ENCODE peak calls at places on chromosomes 1 and 21, in eight cellular contexts. O, Z, L, R, H, Q, E and F are unnamed samples.

GRCh38 chr1:17463991-17464390 is 24.5 kb upstream of the RCC2 start:
- DNase-seq in O (no peak), Z (no peak), L (no peak), R (no peak), H (no peak), Q (no peak), E (no peak), F (no peak)

GRCh38 chr1:87897486-87897885 is 568.8 kb downstream of the LMO4 start:
- DNase-seq in O (no peak), Z (no peak), L (no peak), R (no peak), H (no peak), Q (no peak), E (no peak), F (no peak)

GRCh38 chr1:54243022-54243421 is 43.1 kb downstream of the MRPL37 start:
- DNase-seq in O (no peak), Z (no peak), L (no peak), R (no peak), H (no peak), Q (no peak), E (no peak), F (no peak)

GRCh38 chr1:7399514-7400125 is 371.5 kb upstream of the VAMP3 start:
- DNase-seq in O (no peak), Z (no peak), L (no peak), R (no peak), H (no peak), Q (no peak), E (no peak), F (no peak)

GRCh38 chr1:108746382-108747127 is at the start of gene STXBP3:
- DNase-seq in O (peak), Z (peak), L (peak), R (peak), H (peak), Q (peak), E (peak), F (peak)

GRCh38 chr21:43321611-43322010 is 105.3 kb downstream of the SIK1 start:
- DNase-seq in O (no peak), Z (no peak), L (no peak), R (no peak), H (no peak), Q (no peak), E (no peak), F (no peak)

GRCh38 chr1:36342426-36343185 is 19.2 kb upstream of the EVA1B start:
- DNase-seq in O (no peak), Z (peak), L (peak), R (no peak), H (peak), Q (peak), E (no peak), F (no peak)

GRCh38 chr1:204286841-204287387 is 72.8 kb downstream of the PLEKHA6 start:
- DNase-seq in O (no peak), Z (no peak), L (no peak), R (no peak), H (no peak), Q (peak), E (peak), F (no peak)

GRCh38 chr1:156383023-156383422 is 14.0 kb downstream of the RHBG start:
- DNase-seq in O (peak), Z (peak), L (peak), R (no peak), H (peak), Q (peak), E (peak), F (peak)

GRCh38 chr1:39816431-39817090 is 27.9 kb upstream of the BMP8B start:
- DNase-seq in O (peak), Z (peak), L (peak), R (no peak), H (peak), Q (peak), E (peak), F (peak)

GRCh38 chr21:46509760-46510159 is 51.1 kb downstream of the DIP2A start:
- DNase-seq in O (peak), Z (no peak), L (no peak), R (no peak), H (no peak), Q (no peak), E (peak), F (no peak)

GRCh38 chr1:156149374-156150106 is 3.8 kb upstream of the SEMA4A start:
- DNase-seq in O (no peak), Z (peak), L (peak), R (no peak), H (no peak), Q (peak), E (no peak), F (peak)

GRCh38 chr1:31657972-31658510 is 13.4 kb upstream of the PEF1 start:
- DNase-seq in O (no peak), Z (no peak), L (peak), R (no peak), H (no peak), Q (no peak), E (no peak), F (no peak)

GRCh38 chr1:151165738-151166505 is at the start of the genes LYSMD1 and SCNM1:
- DNase-seq in O (peak), Z (peak), L (peak), R (no peak), H (peak), Q (peak), E (peak), F (peak)

GRCh38 chr1:51300270-51300669 is 30.1 kb downstream of the TTC39A start:
- DNase-seq in O (no peak), Z (no peak), L (no peak), R (no peak), H (no peak), Q (no peak), E (no peak), F (no peak)

GRCh38 chr1:61269648-61270047 is 187.3 kb downstream of the NFIA start:
- DNase-seq in O (no peak), Z (no peak), L (no peak), R (no peak), H (no peak), Q (peak), E (no peak), F (no peak)

GRCh38 chr1:27106561-27107323 is 48.2 kb downstream of the SLC9A1 start:
- DNase-seq in O (no peak), Z (no peak), L (peak), R (no peak), H (peak), Q (no peak), E (no peak), F (no peak)

GRCh38 chr1:236282159-236282716 is 480 bp upstream of the ERO1B start:
- DNase-seq in O (no peak), Z (no peak), L (no peak), R (no peak), H (no peak), Q (no peak), E (no peak), F (no peak)

GRCh38 chr1:53317651-53318539 is 10.0 kb downstream of the LRP8 start:
- DNase-seq in O (no peak), Z (no peak), L (peak), R (no peak), H (no peak), Q (no peak), E (no peak), F (no peak)

GRCh38 chr1:237300642-237301041 is 258.7 kb downstream of the RYR2 start:
- DNase-seq in O (no peak), Z (no peak), L (no peak), R (no peak), H (no peak), Q (no peak), E (no peak), F (no peak)

GRCh38 chr1:26959722-26960624 is at the start of gene KDF1:
- DNase-seq in O (no peak), Z (peak), L (peak), R (no peak), H (no peak), Q (peak), E (peak), F (no peak)

GRCh38 chr1:114015075-114015474 is 35.8 kb downstream of the OLFML3 start:
- DNase-seq in O (no peak), Z (no peak), L (no peak), R (no peak), H (no peak), Q (no peak), E (no peak), F (no peak)

GRCh38 chr21:45974073-45975016 is 7.2 kb upstream of the COL6A1 start:
- DNase-seq in O (no peak), Z (peak), L (peak), R (no peak), H (peak), Q (peak), E (no peak), F (peak)

GRCh38 chr1:83546863-83547262 is 452.1 kb downstream of the TTLL7 start:
- DNase-seq in O (no peak), Z (no peak), L (no peak), R (no peak), H (no peak), Q (no peak), E (no peak), F (no peak)

GRCh38 chr1:27392096-27392777 is at the start of gene GPR3:
- DNase-seq in O (peak), Z (peak), L (peak), R (no peak), H (peak), Q (peak), E (peak), F (peak)

GRCh38 chr1:212218911-212219310 is 66.3 kb upstream of the PPP2R5A start:
- DNase-seq in O (no peak), Z (no peak), L (no peak), R (no peak), H (peak), Q (no peak), E (no peak), F (peak)

GRCh38 chr1:88061106-88061829 is 622.8 kb upstream of the PKN2 start:
- DNase-seq in O (peak), Z (peak), L (no peak), R (no peak), H (no peak), Q (peak), E (peak), F (no peak)

GRCh38 chr1:116945421-116945820 is 35.7 kb downstream of the PTGFRN start:
- DNase-seq in O (no peak), Z (no peak), L (no peak), R (no peak), H (no peak), Q (no peak), E (no peak), F (no peak)

GRCh38 chr1:31122779-31123178 is 57.3 kb upstream of the PUM1 start:
- DNase-seq in O (no peak), Z (no peak), L (no peak), R (no peak), H (no peak), Q (no peak), E (no peak), F (no peak)

GRCh38 chr1:187236676-187237075 is 407.9 kb downstream of the PLA2G4A start:
- DNase-seq in O (no peak), Z (no peak), L (no peak), R (no peak), H (no peak), Q (no peak), E (no peak), F (no peak)

GRCh38 chr1:172976222-172977041 is 74.3 kb downstream of the TNFSF18 start:
- DNase-seq in O (peak), Z (no peak), L (no peak), R (no peak), H (no peak), Q (no peak), E (peak), F (no peak)

GRCh38 chr1:27528701-27529637 is 39.0 kb upstream of the WASF2 start:
- DNase-seq in O (no peak), Z (peak), L (no peak), R (no peak), H (no peak), Q (no peak), E (peak), F (no peak)

GRCh38 chr1:237748192-237748591 is 142.5 kb downstream of the ZP4 start:
- DNase-seq in O (no peak), Z (no peak), L (no peak), R (no peak), H (no peak), Q (peak), E (no peak), F (no peak)

GRCh38 chr1:248828845-248829244 is 3.1 kb upstream of the SH3BP5L start:
- DNase-seq in O (peak), Z (no peak), L (no peak), R (no peak), H (no peak), Q (peak), E (no peak), F (no peak)

GRCh38 chr1:29593601-29594382 is 357.5 kb downstream of the PTPRU start:
- DNase-seq in O (no peak), Z (no peak), L (no peak), R (no peak), H (no peak), Q (no peak), E (no peak), F (no peak)

GRCh38 chr1:2194319-2194897 is at the start of gene FAAP20:
- DNase-seq in O (peak), Z (peak), L (no peak), R (no peak), H (peak), Q (peak), E (peak), F (peak)

GRCh38 chr1:172966844-172967540 is 83.7 kb downstream of the TNFSF18 start:
- DNase-seq in O (no peak), Z (no peak), L (no peak), R (no peak), H (peak), Q (no peak), E (no peak), F (no peak)

GRCh38 chr1:21536223-21536622 is 27.0 kb downstream of the ALPL start:
- DNase-seq in O (no peak), Z (no peak), L (no peak), R (no peak), H (no peak), Q (no peak), E (no peak), F (no peak)

GRCh38 chr1:21539933-21540332 is 30.7 kb downstream of the ALPL start:
- DNase-seq in O (peak), Z (peak), L (no peak), R (no peak), H (no peak), Q (peak), E (peak), F (no peak)

GRCh38 chr1:21537511-21537931 is 28.3 kb downstream of the ALPL start:
- DNase-seq in O (peak), Z (peak), L (peak), R (no peak), H (no peak), Q (no peak), E (no peak), F (no peak)

GRCh38 chr1:21541330-21541729 is 32.1 kb downstream of the ALPL start:
- DNase-seq in O (no peak), Z (no peak), L (no peak), R (no peak), H (no peak), Q (no peak), E (no peak), F (no peak)

DNA sequence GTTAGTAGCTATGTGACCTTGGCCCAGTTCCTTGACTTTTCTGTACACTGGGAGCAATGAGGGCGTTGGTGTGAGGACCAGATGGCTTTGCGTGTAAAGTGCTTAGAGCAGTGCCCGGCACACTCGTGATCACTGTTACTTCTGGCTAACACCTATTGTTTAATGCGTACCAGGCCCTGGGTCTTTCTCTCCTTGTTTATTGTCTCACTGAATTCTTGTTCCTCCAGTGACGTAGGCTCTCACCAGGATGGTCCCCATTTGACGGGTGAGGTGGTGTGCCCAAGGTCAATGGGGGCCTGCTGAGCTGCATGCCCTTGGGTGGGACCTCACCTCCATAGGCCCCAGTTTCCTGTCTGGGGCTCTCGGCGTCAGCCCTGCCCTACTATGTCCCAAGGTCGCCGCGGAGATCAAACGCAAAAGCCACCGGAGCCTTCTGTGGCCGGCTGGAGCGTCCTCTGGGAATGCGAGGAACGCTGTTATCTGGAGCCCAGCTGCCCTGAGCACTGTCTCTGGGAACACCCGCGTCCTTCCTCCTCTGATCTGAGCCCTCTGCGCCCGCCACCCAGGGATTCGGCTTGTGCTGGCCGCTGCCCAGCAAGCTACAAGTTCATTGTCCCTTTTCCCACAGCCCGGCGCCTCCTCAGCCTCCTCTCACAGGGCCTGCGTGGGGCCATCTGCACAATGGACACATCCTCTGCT is 28.9 kb downstream of the ALPL start:
- DNase-seq in O (peak), Z (peak), L (peak), R (no peak), H (no peak), Q (no peak), E (no peak), F (no peak)
- TF ChIP-seq POLR2AphosphoS5 in O (no peak), Z (no peak), L (peak), R (peak), H (no peak), Q (no peak), E (no peak), F (no peak)

GRCh38 chr1:12480031-12480430 is 138.0 kb downstream of the DHRS3 start:
- DNase-seq in O (no peak), Z (no peak), L (no peak), R (no peak), H (no peak), Q (no peak), E (no peak), F (no peak)

GRCh38 chr1:12479311-12479710 is 138.7 kb downstream of the DHRS3 start:
- DNase-seq in O (no peak), Z (no peak), L (no peak), R (no peak), H (no peak), Q (no peak), E (no peak), F (no peak)

GRCh38 chr1:12481928-12482327 is 136.1 kb downstream of the DHRS3 start:
- DNase-seq in O (no peak), Z (no peak), L (no peak), R (no peak), H (no peak), Q (no peak), E (no peak), F (no peak)

GRCh38 chr1:12482999-12483398 is 135.0 kb downstream of the DHRS3 start:
- DNase-seq in O (no peak), Z (no peak), L (no peak), R (no peak), H (no peak), Q (no peak), E (no peak), F (no peak)

GRCh38 chr1:12480748-12481362 is 137.2 kb downstream of the DHRS3 start:
- DNase-seq in O (no peak), Z (no peak), L (peak), R (no peak), H (no peak), Q (no peak), E (no peak), F (no peak)
- TF ChIP-seq POLR2AphosphoS5 in O (no peak), Z (no peak), L (peak), R (peak), H (no peak), Q (peak), E (peak), F (no peak)

GRCh38 chr1:155070392-155070700 is 6.8 kb downstream of the EFNA4 start:
- DNase-seq in O (no peak), Z (peak), L (no peak), R (no peak), H (no peak), Q (no peak), E (no peak), F (no peak)

GRCh38 chr1:155069551-155070391 is 6.2 kb downstream of the EFNA4 start:
- DNase-seq in O (no peak), Z (peak), L (no peak), R (no peak), H (no peak), Q (peak), E (no peak), F (no peak)

GRCh38 chr1:155071701-155072100 is 6.9 kb upstream of the EFNA3 start:
- DNase-seq in O (no peak), Z (peak), L (peak), R (no peak), H (no peak), Q (peak), E (no peak), F (no peak)

GRCh38 chr1:155072531-155073289 is 5.9 kb upstream of the EFNA3 start:
- DNase-seq in O (no peak), Z (no peak), L (peak), R (no peak), H (no peak), Q (no peak), E (no peak), F (no peak)

GRCh38 chr1:155070721-155071556 is 7.4 kb downstream of the EFNA4 start:
- DNase-seq in O (peak), Z (peak), L (peak), R (no peak), H (peak), Q (peak), E (peak), F (peak)
- TF ChIP-seq POLR2AphosphoS5 in O (no peak), Z (peak), L (peak), R (no peak), H (no peak), Q (no peak), E (peak), F (no peak)

DNA sequence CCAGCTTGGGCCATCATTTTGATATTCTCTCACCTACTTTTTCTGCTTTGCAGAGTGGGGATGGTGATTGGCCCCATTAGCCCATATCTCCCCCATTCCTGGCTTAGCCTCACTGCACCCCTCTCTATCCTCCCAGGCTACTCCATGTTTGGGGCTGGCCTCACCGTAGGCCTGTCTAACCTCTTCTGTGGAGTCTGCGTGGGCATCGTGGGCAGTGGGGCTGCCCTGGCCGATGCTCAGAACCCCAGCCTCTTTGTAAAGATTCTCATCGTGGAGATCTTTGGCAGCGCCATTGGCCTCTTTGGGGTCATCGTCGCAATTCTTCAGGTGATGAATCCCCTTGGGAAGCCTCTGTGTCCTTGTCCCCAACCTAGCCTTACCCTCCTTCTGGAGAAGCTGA is 2.1 kb upstream of the B4GALT2 start:
- DNase-seq in O (no peak), Z (no peak), L (peak), R (no peak), H (no peak), Q (no peak), E (no peak), F (no peak)
- TF ChIP-seq POLR2AphosphoS5 in O (no peak), Z (no peak), L (no peak), R (no peak), H (no peak), Q (no peak), E (no peak), F (no peak)

DNA sequence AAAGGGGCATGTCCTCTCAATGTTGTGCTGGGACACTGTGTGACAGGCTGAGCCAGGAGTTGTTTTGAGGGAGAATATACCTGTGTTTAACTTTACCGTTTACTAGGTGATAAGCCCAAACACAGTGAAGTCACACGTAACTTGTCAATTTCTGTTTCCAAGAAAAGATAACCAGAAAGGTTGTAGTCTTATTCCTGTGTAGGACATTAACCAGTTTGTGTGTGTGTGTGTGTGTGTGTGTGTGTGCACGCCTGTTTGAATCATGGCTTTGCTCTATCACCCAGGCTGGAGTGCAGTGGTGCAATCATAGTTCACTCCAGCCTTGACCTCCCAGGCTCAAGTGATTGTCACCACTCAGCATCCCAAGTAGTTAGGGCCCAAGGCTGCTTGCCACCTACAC is 83.6 kb downstream of the MRPS6 start:
- DNase-seq in O (no peak), Z (no peak), L (no peak), R (no peak), H (no peak), Q (no peak), E (no peak), F (no peak)
- TF ChIP-seq POLR2AphosphoS5 in O (no peak), Z (no peak), L (no peak), R (no peak), H (no peak), Q (no peak), E (no peak), F (no peak)

DNA sequence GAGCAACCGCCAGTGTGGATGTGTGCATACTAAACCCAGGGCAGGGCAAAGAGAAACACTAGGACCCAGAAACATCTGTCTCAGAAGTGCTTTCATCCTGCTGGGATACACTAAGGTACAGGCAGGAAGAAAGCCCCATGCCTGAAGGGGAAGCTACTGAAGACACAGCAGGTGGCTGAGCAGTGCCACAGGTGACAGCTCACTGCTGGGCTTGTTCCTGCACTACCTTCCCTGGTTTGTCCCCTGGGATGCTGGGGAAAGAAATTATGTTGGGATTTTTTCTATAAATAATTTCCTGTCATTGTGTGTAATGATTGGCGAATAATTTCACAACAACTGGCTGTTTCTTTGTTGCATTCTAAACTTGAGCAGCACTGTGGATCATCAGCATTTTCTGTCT is 245.3 kb upstream of the RAB4A start:
- DNase-seq in O (no peak), Z (no peak), L (no peak), R (no peak), H (no peak), Q (no peak), E (no peak), F (no peak)
- TF ChIP-seq POLR2AphosphoS5 in O (no peak), Z (no peak), L (no peak), R (no peak), H (no peak), Q (no peak), E (no peak), F (no peak)